ENCODE peak calls at places on chromosomes 13 and 19, in seven cellular contexts. One of them, this sample, is unnamed.

GRCh38 chr19:54478677-54479266 is 5.7 kb upstream of the CDC42EP5 start:
- DNase-seq in AG04449: no peak
- DNase-seq in SK-N-SH: peak
- DNase-seq in psoas muscle: no peak
- DNase-seq in dorsolateral prefrontal cortex: no peak
- DNase-seq in transverse colon: no peak
- DNase-seq in lung: no peak
- DNase-seq in this sample: no peak

GRCh38 chr13:97228850-97229521 is 6.9 kb downstream of the MBNL2 start:
- DNase-seq in AG04449: no peak
- DNase-seq in SK-N-SH: no peak
- DNase-seq in psoas muscle: no peak
- DNase-seq in dorsolateral prefrontal cortex: no peak
- DNase-seq in transverse colon: no peak
- DNase-seq in lung: no peak
- DNase-seq in this sample: no peak

GRCh38 chr19:18309525-18310064 is 13.3 kb downstream of the LSM4 start:
- DNase-seq in AG04449: no peak
- DNase-seq in SK-N-SH: no peak
- DNase-seq in psoas muscle: no peak
- DNase-seq in dorsolateral prefrontal cortex: no peak
- DNase-seq in transverse colon: no peak
- DNase-seq in lung: no peak
- DNase-seq in this sample: no peak

GRCh38 chr19:45103200-45103624 is 10.2 kb downstream of the PPP1R37 start:
- DNase-seq in AG04449: no peak
- DNase-seq in SK-N-SH: no peak
- DNase-seq in psoas muscle: no peak
- DNase-seq in dorsolateral prefrontal cortex: peak
- DNase-seq in transverse colon: no peak
- DNase-seq in lung: no peak
- DNase-seq in this sample: no peak

GRCh38 chr13:79935121-79935520 is 405.8 kb downstream of the SPRY2 start:
- DNase-seq in AG04449: peak
- DNase-seq in SK-N-SH: no peak
- DNase-seq in psoas muscle: no peak
- DNase-seq in dorsolateral prefrontal cortex: no peak
- DNase-seq in transverse colon: no peak
- DNase-seq in lung: no peak
- DNase-seq in this sample: no peak

GRCh38 chr13:74168263-74168675 is 34.1 kb upstream of the KLF12 start:
- DNase-seq in AG04449: no peak
- DNase-seq in SK-N-SH: no peak
- DNase-seq in psoas muscle: peak
- DNase-seq in dorsolateral prefrontal cortex: no peak
- DNase-seq in transverse colon: no peak
- DNase-seq in lung: no peak
- DNase-seq in this sample: no peak

GRCh38 chr13:25180795-25181537 is 8.9 kb upstream of the AMER2 start:
- DNase-seq in AG04449: no peak
- DNase-seq in SK-N-SH: no peak
- DNase-seq in psoas muscle: no peak
- DNase-seq in dorsolateral prefrontal cortex: no peak
- DNase-seq in transverse colon: no peak
- DNase-seq in lung: no peak
- DNase-seq in this sample: no peak

GRCh38 chr13:113989585-113990300 is 15.9 kb upstream of the C13orf46 start:
- DNase-seq in AG04449: no peak
- DNase-seq in SK-N-SH: no peak
- DNase-seq in psoas muscle: peak
- DNase-seq in dorsolateral prefrontal cortex: peak
- DNase-seq in transverse colon: no peak
- DNase-seq in lung: no peak
- DNase-seq in this sample: no peak

GRCh38 chr13:64369121-64369520 is 2861.0 kb downstream of the PCDH9 start:
- DNase-seq in AG04449: no peak
- DNase-seq in SK-N-SH: no peak
- DNase-seq in psoas muscle: no peak
- DNase-seq in dorsolateral prefrontal cortex: no peak
- DNase-seq in transverse colon: no peak
- DNase-seq in lung: no peak
- DNase-seq in this sample: no peak

GRCh38 chr13:35479223-35479536 is 2.7 kb upstream of the MAB21L1 start:
- DNase-seq in AG04449: no peak
- DNase-seq in SK-N-SH: peak
- DNase-seq in psoas muscle: no peak
- DNase-seq in dorsolateral prefrontal cortex: no peak
- DNase-seq in transverse colon: no peak
- DNase-seq in lung: no peak
- DNase-seq in this sample: peak

GRCh38 chr19:21256722-21257121 is 72.5 kb downstream of the ZNF708 start:
- DNase-seq in AG04449: no peak
- DNase-seq in SK-N-SH: peak
- DNase-seq in psoas muscle: no peak
- DNase-seq in dorsolateral prefrontal cortex: no peak
- DNase-seq in transverse colon: no peak
- DNase-seq in lung: no peak
- DNase-seq in this sample: no peak

GRCh38 chr19:1032264-1032867 is 6.0 kb downstream of the CNN2 start:
- DNase-seq in AG04449: no peak
- DNase-seq in SK-N-SH: no peak
- DNase-seq in psoas muscle: no peak
- DNase-seq in dorsolateral prefrontal cortex: no peak
- DNase-seq in transverse colon: no peak
- DNase-seq in lung: no peak
- DNase-seq in this sample: no peak

DNA sequence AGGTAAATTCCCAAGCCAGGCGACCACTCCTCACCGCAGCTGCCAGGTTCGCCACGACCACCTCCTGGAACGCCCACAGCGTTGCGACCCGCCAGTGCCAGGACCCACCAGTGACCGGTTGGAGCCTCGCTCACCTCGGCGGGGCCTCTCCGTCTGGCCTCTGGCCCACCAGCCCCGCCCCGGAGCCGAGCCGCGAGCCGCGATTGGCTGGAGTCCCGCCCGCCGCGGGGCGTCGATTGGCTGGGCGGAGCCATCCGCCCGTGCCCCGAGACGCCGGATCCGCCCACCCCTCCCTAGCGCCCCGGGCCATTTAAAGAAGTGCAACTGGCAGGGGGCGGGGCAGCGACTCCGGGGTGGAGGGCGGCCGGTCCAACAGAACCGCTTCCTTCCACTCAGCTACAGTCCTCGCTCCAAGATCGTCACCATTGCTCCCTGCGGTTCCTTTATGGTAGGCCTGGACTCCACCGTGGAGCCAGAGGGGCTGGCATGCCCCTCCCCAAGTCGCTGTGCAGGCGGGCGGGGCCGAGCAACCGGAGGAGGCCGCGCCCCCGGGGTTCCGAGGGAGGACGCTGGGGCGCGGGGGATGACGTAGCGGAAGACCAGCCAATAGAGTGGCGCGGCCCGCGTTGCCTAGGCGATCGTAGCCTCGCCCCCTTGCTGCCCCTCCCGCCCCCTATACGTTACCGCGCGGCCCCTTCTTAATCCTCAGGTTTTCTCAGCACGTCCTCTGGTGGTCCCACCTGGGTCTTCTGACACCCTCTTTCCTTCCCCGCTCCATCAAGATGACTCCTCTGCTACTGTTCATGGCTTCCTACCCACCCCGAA is at the start of gene SERTAD3:
- DNase-seq in AG04449: peak
- DNase-seq in SK-N-SH: peak
- DNase-seq in psoas muscle: peak
- DNase-seq in dorsolateral prefrontal cortex: peak
- DNase-seq in transverse colon: peak
- DNase-seq in lung: peak
- DNase-seq in this sample: peak
- TF ChIP-seq CTCF in AG04449: no peak
- TF ChIP-seq CTCF in SK-N-SH: peak
- TF ChIP-seq CTCF in psoas muscle: no peak
- TF ChIP-seq CTCF in dorsolateral prefrontal cortex: peak
- TF ChIP-seq CTCF in transverse colon: no peak
- TF ChIP-seq CTCF in lung: no peak
- TF ChIP-seq CTCF in this sample: peak

DNA sequence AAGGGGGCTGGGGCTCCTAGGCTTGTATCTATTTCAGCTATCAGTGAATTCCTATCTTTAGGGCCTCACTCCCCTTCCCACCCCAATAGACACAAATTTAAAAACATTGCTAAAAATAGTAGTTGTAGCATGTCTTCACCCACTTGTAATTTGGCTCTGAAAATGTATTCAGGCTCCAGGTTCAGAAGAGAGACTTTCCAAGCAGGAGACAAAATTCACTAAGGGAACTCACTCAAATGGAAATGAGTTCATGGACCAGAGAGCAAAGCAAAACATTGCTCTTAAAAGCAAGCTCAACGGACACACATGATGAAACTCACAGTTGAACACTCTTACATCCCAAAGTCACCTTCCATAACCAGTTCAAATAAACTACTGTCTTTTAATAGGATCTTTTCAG is 36.8 kb downstream of the PHF11 start:
- DNase-seq in AG04449: no peak
- DNase-seq in SK-N-SH: no peak
- DNase-seq in psoas muscle: no peak
- DNase-seq in dorsolateral prefrontal cortex: no peak
- DNase-seq in transverse colon: no peak
- DNase-seq in lung: no peak
- DNase-seq in this sample: no peak
- H3K4me3 ChIP-seq in AG04449: no peak
- H3K4me3 ChIP-seq in SK-N-SH: no peak
- H3K4me3 ChIP-seq in psoas muscle: no peak
- H3K4me3 ChIP-seq in dorsolateral prefrontal cortex: no peak
- H3K4me3 ChIP-seq in transverse colon: no peak
- H3K4me3 ChIP-seq in lung: no peak
- H3K4me3 ChIP-seq in this sample: no peak

DNA sequence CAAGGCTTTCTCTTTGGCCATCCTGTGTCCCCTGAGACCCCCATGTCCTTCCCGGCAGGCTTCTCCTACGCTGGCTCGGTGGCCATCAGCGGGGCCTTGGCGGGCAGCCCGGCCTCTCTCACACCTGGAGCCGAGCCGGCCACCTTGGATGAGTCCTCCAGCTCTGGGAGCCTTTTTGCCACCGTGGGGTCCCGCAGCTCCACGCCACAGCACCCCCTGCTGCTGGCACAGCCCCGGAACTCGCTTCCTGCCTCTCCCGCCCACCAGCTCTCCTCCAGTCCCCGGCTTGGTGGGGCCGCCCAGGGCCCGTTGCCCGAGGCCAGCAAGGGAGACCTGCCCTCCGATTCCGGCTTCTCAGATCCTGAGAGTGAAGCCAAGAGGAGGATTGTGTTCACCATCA is 14.2 kb downstream of the PLEKHJ1 start:
- DNase-seq in AG04449: no peak
- DNase-seq in SK-N-SH: peak
- DNase-seq in psoas muscle: no peak
- DNase-seq in dorsolateral prefrontal cortex: no peak
- DNase-seq in transverse colon: no peak
- DNase-seq in lung: no peak
- DNase-seq in this sample: no peak
- TF ChIP-seq CTCF in AG04449: no peak
- TF ChIP-seq CTCF in SK-N-SH: peak
- TF ChIP-seq CTCF in psoas muscle: peak
- TF ChIP-seq CTCF in dorsolateral prefrontal cortex: no peak
- TF ChIP-seq CTCF in transverse colon: no peak
- TF ChIP-seq CTCF in lung: no peak
- TF ChIP-seq CTCF in this sample: peak

GRCh38 chr19:10878253-10878652 is 6.9 kb downstream of the CARM1 start:
- DNase-seq in AG04449: no peak
- DNase-seq in SK-N-SH: no peak
- DNase-seq in psoas muscle: no peak
- DNase-seq in dorsolateral prefrontal cortex: no peak
- DNase-seq in transverse colon: no peak
- DNase-seq in lung: no peak
- DNase-seq in this sample: no peak
- H3K4me3 ChIP-seq in AG04449: no peak
- H3K4me3 ChIP-seq in SK-N-SH: no peak
- H3K4me3 ChIP-seq in psoas muscle: no peak
- H3K4me3 ChIP-seq in dorsolateral prefrontal cortex: no peak
- H3K4me3 ChIP-seq in transverse colon: no peak
- H3K4me3 ChIP-seq in lung: no peak
- H3K4me3 ChIP-seq in this sample: no peak

GRCh38 chr13:98878421-98879126 is 99.3 kb downstream of the DOCK9 start:
- DNase-seq in AG04449: no peak
- DNase-seq in SK-N-SH: no peak
- DNase-seq in psoas muscle: no peak
- DNase-seq in dorsolateral prefrontal cortex: no peak
- DNase-seq in transverse colon: no peak
- DNase-seq in lung: no peak
- DNase-seq in this sample: no peak

GRCh38 chr13:98880673-98881072 is 97.2 kb downstream of the DOCK9 start:
- DNase-seq in AG04449: no peak
- DNase-seq in SK-N-SH: no peak
- DNase-seq in psoas muscle: no peak
- DNase-seq in dorsolateral prefrontal cortex: no peak
- DNase-seq in transverse colon: no peak
- DNase-seq in lung: no peak
- DNase-seq in this sample: no peak

GRCh38 chr13:98877936-98878335 is 99.9 kb downstream of the DOCK9 start:
- DNase-seq in AG04449: no peak
- DNase-seq in SK-N-SH: no peak
- DNase-seq in psoas muscle: no peak
- DNase-seq in dorsolateral prefrontal cortex: no peak
- DNase-seq in transverse colon: no peak
- DNase-seq in lung: no peak
- DNase-seq in this sample: no peak

GRCh38 chr13:98879965-98880364 is 97.9 kb downstream of the DOCK9 start:
- DNase-seq in AG04449: no peak
- DNase-seq in SK-N-SH: no peak
- DNase-seq in psoas muscle: peak
- DNase-seq in dorsolateral prefrontal cortex: no peak
- DNase-seq in transverse colon: no peak
- DNase-seq in lung: no peak
- DNase-seq in this sample: no peak

GRCh38 chr13:98879127-98879520 is 98.7 kb downstream of the DOCK9 start:
- DNase-seq in AG04449: no peak
- DNase-seq in SK-N-SH: no peak
- DNase-seq in psoas muscle: no peak
- DNase-seq in dorsolateral prefrontal cortex: no peak
- DNase-seq in transverse colon: no peak
- DNase-seq in lung: no peak
- DNase-seq in this sample: no peak
- TF ChIP-seq CTCF in AG04449: no peak
- TF ChIP-seq CTCF in SK-N-SH: no peak
- TF ChIP-seq CTCF in psoas muscle: no peak
- TF ChIP-seq CTCF in dorsolateral prefrontal cortex: no peak
- TF ChIP-seq CTCF in transverse colon: no peak
- TF ChIP-seq CTCF in lung: no peak
- TF ChIP-seq CTCF in this sample: peak

This sample was measured in retinal pigment epithelial cell.